ENCODE peak calls at places on chromosomes 13 and 19, in five cellular contexts. J, T, P, A and Q are unnamed samples.

GRCh38 chr13:75139291-75139690 is 342.7 kb downstream of the TBC1D4 start:
- DNase-seq in A (no peak), P (no peak), T (no peak), J (no peak), Q (no peak)

GRCh38 chr13:24220086-24220703 is 59.7 kb downstream of the SPATA13 start:
- DNase-seq in A (no peak), T (peak; percentile 59), P (peak; percentile 67), J (peak; percentile 61), Q (peak; percentile 66)

GRCh38 chr13:86447479-86447878 is 648.3 kb upstream of the SLITRK6 start:
- DNase-seq in T (no peak), J (no peak), A (no peak), P (no peak), Q (no peak)

GRCh38 chr13:59259416-59260000 is 904.2 kb downstream of the DIAPH3 start:
- DNase-seq in A (no peak), P (no peak), J (no peak), T (no peak), Q (no peak)

GRCh38 chr13:22080832-22081231 is 410.0 kb downstream of the FGF9 start:
- DNase-seq in P (no peak), A (no peak), T (no peak), J (no peak), Q (no peak)

GRCh38 chr13:92074658-92075057 is 676.2 kb downstream of the GPC5 start:
- DNase-seq in A (no peak), J (no peak), T (no peak), P (no peak), Q (no peak)

GRCh38 chr19:17249887-17250548 is 4.3 kb upstream of the NR2F6 start:
- DNase-seq in J (no peak), A (peak; percentile 58), P (no peak), T (no peak), Q (no peak)

GRCh38 chr13:37039908-37040307 is 19.6 kb downstream of the SUPT20H start:
- DNase-seq in P (no peak), J (no peak), A (no peak), T (no peak), Q (no peak)

GRCh38 chr19:5254543-5254942 is 86.1 kb downstream of the PTPRS start:
- DNase-seq in P (no peak), T (no peak), A (no peak), J (no peak), Q (no peak)

GRCh38 chr13:95193509-95194230 is 107.6 kb downstream of the ABCC4 start:
- DNase-seq in A (no peak), P (no peak), J (no peak), T (no peak), Q (no peak)

GRCh38 chr19:51749979-51750378 is 1.7 kb downstream of the FPR1 start:
- DNase-seq in J (no peak), A (no peak), P (no peak), T (peak; percentile 84), Q (no peak)

GRCh38 chr13:36370108-36370429 is 23.9 kb upstream of the SPART start:
- DNase-seq in P (no peak), T (no peak), J (no peak), A (no peak), Q (no peak)

GRCh38 chr19:40663712-40664692 is 26.4 kb downstream of the NUMBL start:
- DNase-seq in T (peak; percentile 42), A (no peak), P (no peak), J (peak; percentile 42), Q (no peak)

GRCh38 chr19:28988066-28988465 is 224.9 kb downstream of the UQCRFS1 start:
- DNase-seq in J (no peak), T (no peak), P (no peak), A (no peak), Q (no peak)

GRCh38 chr19:19276386-19276785 is 3.3 kb upstream of the TM6SF2 start:
- DNase-seq in J (no peak), P (no peak), T (no peak), A (no peak), Q (no peak)

GRCh38 chr13:100542546-100543156 is 45.9 kb downstream of the GGACT start:
- DNase-seq in J (peak; percentile 20), A (no peak), T (no peak), P (no peak), Q (no peak)

GRCh38 chr19:38638461-38638860 is 9.0 kb upstream of the ACTN4 start:
- DNase-seq in P (no peak), A (no peak), J (no peak), T (no peak), Q (no peak)

GRCh38 chr19:52961981-52962380 is 700 bp downstream of the ZNF816 start:
- DNase-seq in A (no peak), J (no peak), P (no peak), T (no peak), Q (no peak)

GRCh38 chr13:74289861-74290260 is 155.7 kb upstream of the KLF12 start:
- DNase-seq in P (no peak), A (no peak), J (no peak), T (no peak), Q (peak; percentile 16)

GRCh38 chr13:46492946-46493345 is 60.0 kb upstream of the LRCH1 start:
- DNase-seq in T (no peak), P (no peak), J (no peak), A (no peak), Q (peak; percentile 47)

GRCh38 chr19:38030681-38031422 is 123.8 kb downstream of the SIPA1L3 start:
- DNase-seq in J (no peak), P (no peak), A (no peak), T (no peak), Q (no peak)

GRCh38 chr13:51815848-51816247 is 11.9 kb upstream of the DHRS12 start:
- DNase-seq in T (no peak), J (no peak), P (no peak), A (peak; percentile 45), Q (no peak)

GRCh38 chr13:101624981-101625380 is 172.5 kb downstream of the ITGBL1 start:
- DNase-seq in J (peak; percentile 28), T (no peak), P (no peak), A (no peak), Q (no peak)

GRCh38 chr19:47512183-47512947 is 2.5 kb downstream of the NAPA start:
- DNase-seq in T (peak; percentile 30), A (peak; percentile 64), P (peak; percentile 83), J (no peak), Q (no peak)

GRCh38 chr19:19732579-19733501 is at the start of gene ZNF14:
- DNase-seq in A (peak; percentile 93), J (peak; percentile 96), P (peak; percentile 97), T (peak; percentile 78), Q (peak; percentile 97)

GRCh38 chr13:48184260-48184659 is 48.7 kb upstream of the ITM2B start:
- DNase-seq in J (no peak), P (no peak), A (no peak), T (no peak), Q (no peak)

GRCh38 chr19:5339950-5340636 is 519 bp downstream of the PTPRS start:
- DNase-seq in T (no peak), J (no peak), A (no peak), P (no peak), Q (no peak)

GRCh38 chr13:74046461-74046860 is 87.7 kb downstream of the KLF12 start:
- DNase-seq in A (no peak), P (no peak), J (no peak), T (no peak), Q (no peak)

GRCh38 chr13:102873653-102874052 is 27.8 kb downstream of the ERCC5 start:
- DNase-seq in A (no peak), P (no peak), J (no peak), T (no peak), Q (no peak)

GRCh38 chr13:113305208-113305607 is 8.2 kb downstream of the LAMP1 start:
- DNase-seq in P (no peak), J (no peak), T (peak; percentile 64), A (no peak), Q (no peak)

GRCh38 chr19:46015961-46016425 is 6.9 kb downstream of the PGLYRP1 start:
- DNase-seq in T (no peak), A (peak; percentile 51), P (no peak), J (peak; percentile 59), Q (no peak)

GRCh38 chr19:19410553-19411550 is 5.4 kb downstream of the GATAD2A start:
- DNase-seq in J (peak; percentile 68), P (no peak), A (no peak), T (no peak), Q (no peak)

GRCh38 chr19:34243876-34244578 is 10.3 kb upstream of the GARRE1 start:
- DNase-seq in T (no peak), A (no peak), P (no peak), J (no peak), Q (no peak)

GRCh38 chr13:43303040-43303729 is 279.8 kb downstream of the DNAJC15 start:
- DNase-seq in J (no peak), A (peak; percentile 27), T (no peak), P (peak; percentile 71), Q (peak; percentile 53)